ENCODE peak calls at places on chromosomes 5 and 9, in ten cellular contexts. J is AG08395; R is activated T-helper 1 cell treated with anti-CD3 and anti-CD28 coated beads, Interleukin-2, amount 50 U/mL, for 16 hours; A is endothelial cell of umbilical vein; Y is suprapubic skin; Q is pancreas; Z is posterior vena cava; S is aorta; D is NCI-H1105 treated with DMSO at 0.1 percent for 48 hours; M is COR-L47. E is an unnamed sample.

GRCh38 chr9:128245293-128246151 is 30.3 kb downstream of the GOLGA2 start:
- DNase-seq in J (peak; percentile 69), R (no peak), A (peak; percentile 61), Y (no peak), Q (no peak), Z (peak; percentile 90), S (peak; percentile 65), D (no peak), M (no peak), E (peak; percentile 78)

GRCh38 chr9:114850871-114851270 is 45.0 kb upstream of the TNFSF15 start:
- DNase-seq in J (no peak), R (no peak), A (peak; percentile 24), Y (no peak), Q (no peak), Z (no peak), S (no peak), D (no peak), M (no peak), E (peak; percentile 48)

GRCh38 chr5:52491071-52491828 is 296.5 kb upstream of the ITGA1 start:
- DNase-seq in J (no peak), R (no peak), A (no peak), Y (no peak), Q (no peak), Z (no peak), S (no peak), D (peak; percentile 95), M (peak; percentile 67), E (no peak)

GRCh38 chr5:127101533-127101932 is 28.2 kb upstream of the C5orf63 start:
- DNase-seq in J (no peak), R (no peak), A (peak; percentile 59), Y (no peak), Q (no peak), Z (no peak), S (no peak), D (no peak), M (no peak), E (no peak)

GRCh38 chr5:59091965-59092364 is 509.1 kb downstream of the RAB3C start:
- DNase-seq in J (no peak), R (no peak), A (no peak), Y (no peak), Q (no peak), Z (no peak), S (no peak), D (no peak), M (no peak), E (no peak)

GRCh38 chr5:139251281-139251687 is 42.3 kb upstream of the MATR3 start:
- DNase-seq in J (no peak), R (no peak), A (peak; percentile 57), Y (no peak), Q (no peak), Z (no peak), S (no peak), D (no peak), M (no peak), E (no peak)

GRCh38 chr5:149837680-149838269 is 106.8 kb downstream of the PDE6A start:
- DNase-seq in J (peak; percentile 85), R (no peak), A (peak; percentile 47), Y (no peak), Q (no peak), Z (peak; percentile 84), S (no peak), D (peak; percentile 33), M (peak; percentile 63), E (peak; percentile 72)

GRCh38 chr5:54867310-54867944 is 118.0 kb downstream of the ESM1 start:
- DNase-seq in J (peak; percentile 71), R (no peak), A (peak; percentile 70), Y (no peak), Q (no peak), Z (no peak), S (no peak), D (peak; percentile 39), M (peak; percentile 67), E (peak; percentile 60)

GRCh38 chr9:74887041-74887980 is at the start of gene TRPM6:
- DNase-seq in J (peak; percentile 57), R (no peak), A (peak; percentile 48), Y (peak; percentile 91), Q (peak; percentile 75), Z (peak; percentile 95), S (peak; percentile 89), D (peak; percentile 71), M (peak; percentile 43), E (peak; percentile 76)

GRCh38 chr9:127004946-127005769 is 90.6 kb downstream of the RALGPS1 start:
- DNase-seq in J (no peak), R (peak; percentile 26), A (no peak), Y (no peak), Q (no peak), Z (no peak), S (no peak), D (no peak), M (no peak), E (peak; percentile 73)

GRCh38 chr5:112960861-112961504 is 15.6 kb upstream of the DCP2 start:
- DNase-seq in J (no peak), R (no peak), A (no peak), Y (no peak), Q (no peak), Z (no peak), S (no peak), D (no peak), M (no peak), E (no peak)

GRCh38 chr9:110152704-110153374 is 55.1 kb downstream of the C9orf152 start:
- DNase-seq in J (peak; percentile 35), R (no peak), A (peak; percentile 84), Y (no peak), Q (no peak), Z (no peak), S (no peak), D (peak; percentile 39), M (peak; percentile 45), E (peak; percentile 50)

GRCh38 chr9:75891277-75892167 is 1.0 kb downstream of the PCSK5 start:
- DNase-seq in J (peak; percentile 12), R (no peak), A (peak; percentile 53), Y (no peak), Q (peak; percentile 22), Z (peak; percentile 83), S (peak; percentile 67), D (peak; percentile 44), M (no peak), E (peak; percentile 36)

GRCh38 chr9:115109486-115109885 is 8.5 kb downstream of the TNC start:
- DNase-seq in J (peak; percentile 57), R (no peak), A (no peak), Y (no peak), Q (no peak), Z (no peak), S (no peak), D (no peak), M (no peak), E (peak; percentile 83)

GRCh38 chr9:126618200-126618589 is 4.5 kb downstream of the LMX1B start:
- DNase-seq in J (no peak), R (no peak), A (no peak), Y (no peak), Q (no peak), Z (peak; percentile 17), S (peak; percentile 10), D (no peak), M (no peak), E (no peak)

GRCh38 chr5:1516615-1517601 is 6.9 kb downstream of the LPCAT1 start:
- DNase-seq in J (peak; percentile 74), R (no peak), A (no peak), Y (peak; percentile 77), Q (no peak), Z (peak; percentile 81), S (peak; percentile 53), D (no peak), M (no peak), E (peak; percentile 83)

GRCh38 chr5:60944904-60945759 is at the start of the genes ERCC8 and NDUFAF2:
- DNase-seq in J (peak; percentile 98), R (peak; percentile 69), A (peak; percentile 95), Y (peak; percentile 96), Q (peak; percentile 85), Z (peak; percentile 96), S (peak; percentile 94), D (peak; percentile 79), M (peak; percentile 87), E (peak; percentile 92)